ENCODE peak calls at places on chromosomes 13 and 19, in eight cellular contexts. U, R, L, T, S, D, C and A are unnamed samples.

GRCh38 chr13:26133286-26133685 is 81.5 kb upstream of the SHISA2 start:
- DNase-seq in U (no peak), L (no peak), T (no peak), S (no peak), R (no peak), C (no peak), D (no peak), A (no peak)

GRCh38 chr13:43529796-43530195 is 257.0 kb downstream of the ENOX1 start:
- DNase-seq in U (no peak), T (no peak), L (no peak), R (no peak), D (no peak), S (no peak), C (no peak), A (no peak)

GRCh38 chr13:97660488-97661086 is 226.6 kb downstream of the RAP2A start:
- DNase-seq in L (no peak), T (no peak), R (no peak), C (no peak), U (no peak), S (no peak), D (no peak), A (no peak)

GRCh38 chr13:44302948-44303575 is 70.6 kb upstream of the SERP2 start:
- DNase-seq in L (no peak), R (no peak), C (no peak), D (no peak), U (no peak), T (no peak), S (no peak), A (peak; percentile 71)

GRCh38 chr19:8307400-8307964 is 676 bp downstream of the CD320 start:
- DNase-seq in C (peak; percentile 7), R (peak; percentile 20), D (no peak), L (peak; percentile 24), T (no peak), S (no peak), U (peak; percentile 25), A (peak; percentile 63)

GRCh38 chr13:78595458-78595818 is 7.9 kb downstream of the POU4F1 start:
- DNase-seq in C (no peak), R (no peak), L (no peak), D (no peak), T (no peak), S (no peak), U (no peak), A (no peak)

GRCh38 chr19:46442808-46443450 is 14.2 kb upstream of the PNMA8C start:
- DNase-seq in L (no peak), T (peak; percentile 67), S (no peak), C (no peak), R (peak; percentile 22), U (peak; percentile 55), D (peak; percentile 60), A (no peak)

GRCh38 chr13:93758575-93758974 is 532.0 kb downstream of the GPC6 start:
- DNase-seq in U (no peak), D (no peak), C (no peak), T (no peak), S (no peak), R (no peak), L (no peak), A (no peak)

GRCh38 chr13:27304099-27304498 is 33.5 kb downstream of the RASL11A start:
- DNase-seq in U (no peak), D (no peak), L (no peak), C (no peak), R (no peak), S (no peak), T (no peak), A (no peak)

GRCh38 chr19:1445932-1446712 is 3.8 kb upstream of the APC2 start:
- DNase-seq in C (no peak), S (no peak), L (no peak), D (peak; percentile 52), U (no peak), T (no peak), R (no peak), A (no peak)

GRCh38 chr19:54616840-54617560 is 13.3 kb upstream of the LILRB1 start:
- DNase-seq in R (no peak), C (no peak), T (no peak), D (no peak), S (peak; percentile 74), L (peak; percentile 31), U (no peak), A (no peak)
- TF ChIP-seq POLR2A in R (no peak), C (no peak), T (no peak), D (no peak), S (no peak), L (no peak), U (no peak), A (no peak)

GRCh38 chr19:44846455-44847143 is 502 bp downstream of the NECTIN2 start:
- DNase-seq in T (peak; percentile 67), S (no peak), U (no peak), L (peak; percentile 48), C (no peak), D (no peak), R (no peak), A (peak; percentile 80)
- TF ChIP-seq EP300 in T (no peak), S (no peak), U (no peak), L (no peak), C (no peak), D (no peak), R (no peak), A (no peak)

GRCh38 chr13:110409581-110409992 is 102.5 kb downstream of the COL4A2 start:
- DNase-seq in T (no peak), C (no peak), R (no peak), S (no peak), L (no peak), U (no peak), D (no peak), A (no peak)

GRCh38 chr13:110410000-110410399 is 102.9 kb downstream of the COL4A2 start:
- DNase-seq in S (no peak), R (no peak), D (no peak), L (no peak), U (no peak), T (no peak), C (no peak), A (no peak)

GRCh38 chr13:110410906-110411305 is 103.8 kb downstream of the COL4A2 start:
- DNase-seq in T (no peak), L (no peak), C (no peak), U (no peak), D (no peak), S (no peak), R (no peak), A (no peak)

GRCh38 chr13:110412132-110412912 is 105.2 kb downstream of the COL4A2 start:
- DNase-seq in L (peak; percentile 82), R (peak; percentile 86), U (peak; percentile 74), C (peak; percentile 81), D (peak; percentile 90), T (peak; percentile 89), S (peak; percentile 97), A (peak; percentile 98)

DNA sequence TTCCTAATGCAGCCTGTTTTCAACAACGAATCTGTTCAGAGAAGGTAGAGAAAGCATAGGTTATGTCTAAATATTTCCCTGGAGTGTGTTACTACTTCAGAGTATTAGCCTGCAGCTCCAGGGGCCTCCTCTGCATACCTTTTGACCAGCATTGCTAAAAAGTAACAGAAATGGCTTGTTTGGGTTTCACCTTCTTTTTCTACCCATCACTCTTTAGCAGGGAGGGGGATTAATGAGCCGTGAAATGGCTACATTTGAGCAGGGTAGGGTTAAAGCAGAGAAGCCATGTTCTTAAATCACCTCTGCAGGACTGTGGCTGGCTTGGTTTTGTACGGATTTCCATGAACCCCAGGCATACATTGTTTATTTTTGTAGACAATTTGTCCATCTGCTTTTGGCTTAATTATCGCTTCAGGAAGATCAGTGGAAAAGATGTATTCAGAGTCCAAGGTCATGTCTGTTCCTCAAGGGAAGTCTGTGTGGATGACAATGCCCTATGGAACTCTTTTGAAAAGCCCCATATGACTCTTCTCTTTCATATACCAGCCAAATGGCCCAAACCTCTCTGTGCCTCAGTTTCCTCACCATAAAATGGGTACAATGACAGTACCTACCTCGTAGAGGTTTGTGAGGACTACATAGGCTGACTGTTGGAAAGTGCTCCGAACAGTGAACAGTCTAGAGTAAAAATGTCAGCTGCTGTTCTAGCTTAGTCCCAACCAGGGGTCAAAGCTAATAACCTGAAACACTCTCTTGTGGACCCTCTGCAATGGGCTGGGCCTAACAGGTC is 104.4 kb downstream of the COL4A2 start:
- DNase-seq in C (no peak), S (no peak), R (no peak), D (no peak), T (no peak), U (no peak), L (no peak), A (no peak)
- TF ChIP-seq POLR2A in C (no peak), S (no peak), R (no peak), D (no peak), T (no peak), U (no peak), L (no peak), A (no peak)

GRCh38 chr19:30133803-30134202 is 191.8 kb downstream of the URI1 start:
- DNase-seq in T (no peak), C (no peak), R (no peak), L (no peak), U (no peak), S (no peak), D (no peak), A (no peak)
- TF ChIP-seq EP300 in T (no peak), C (no peak), R (no peak), L (no peak), U (no peak), S (no peak), D (no peak), A (no peak)